ENCODE peak calls at places on chromosomes 11 and 22, in seven cellular contexts. M is GM23248, Q is MM.1S, S is OCI-LY7, B is HCT116, R is GM23338, G is PC-3. T is an unnamed sample.
A peak's percentile ranks its signal among the peaks of the same experiment; 100 is the strongest.

GRCh38 chr22:40363059-40363458 is 7.3 kb upstream of the SGSM3 start:
- DNase-seq in S (no peak), R (no peak), Q (no peak), B (no peak), G (no peak), M (peak; percentile 77), T (no peak)

GRCh38 chr22:50694766-50695420 is 22.3 kb downstream of the SHANK3 start:
- DNase-seq in S (no peak), M (no peak), Q (no peak), R (no peak), G (no peak), B (no peak), T (no peak)

GRCh38 chr11:69452589-69452988 is 28.9 kb upstream of the LINC01488 start:
- DNase-seq in M (no peak), Q (no peak), B (no peak), R (no peak), G (no peak), S (no peak), T (no peak)

GRCh38 chr11:47317078-47317828 is 35.2 kb downstream of the MYBPC3 start:
- DNase-seq in Q (no peak), B (no peak), M (no peak), R (no peak), S (no peak), G (no peak), T (no peak)

GRCh38 chr11:75383246-75383645 is 16.1 kb upstream of the RPS3 start:
- DNase-seq in M (no peak), B (no peak), S (no peak), Q (no peak), G (no peak), R (peak; percentile 58), T (no peak)

GRCh38 chr11:125364085-125364822 is 131.8 kb downstream of the FEZ1 start:
- DNase-seq in S (no peak), B (no peak), R (no peak), G (peak; percentile 70), M (peak; percentile 72), Q (peak; percentile 35), T (no peak)

GRCh38 chr11:11265994-11266606 is 87.0 kb downstream of the CSNK2A3 start:
- DNase-seq in S (peak; percentile 74), G (peak; percentile 70), B (peak; percentile 16), R (peak; percentile 75), M (peak; percentile 50), Q (peak; percentile 58), T (peak; percentile 68)

GRCh38 chr11:69010964-69011623 is 2.0 kb downstream of the MRGPRF start:
- DNase-seq in S (peak; percentile 34), G (no peak), M (peak; percentile 94), B (peak; percentile 47), Q (no peak), R (peak; percentile 90), T (peak; percentile 91)

GRCh38 chr11:115918579-115918978 is 414.4 kb upstream of the CADM1 start:
- DNase-seq in G (no peak), Q (no peak), S (no peak), M (no peak), B (no peak), R (no peak), T (no peak)

GRCh38 chr11:75189911-75190310 is 39.0 kb downstream of the SLCO2B1 start:
- DNase-seq in S (no peak), Q (no peak), R (no peak), B (no peak), G (no peak), M (peak; percentile 38), T (no peak)

GRCh38 chr11:12287009-12287373 is 90.4 kb upstream of the PARVA start:
- DNase-seq in R (no peak), S (no peak), Q (no peak), B (peak; percentile 47), M (peak; percentile 95), G (peak; percentile 89), T (peak; percentile 75)

GRCh38 chr11:85795712-85796487 is 15.0 kb downstream of the SYTL2 start:
- DNase-seq in R (no peak), Q (no peak), G (peak; percentile 70), S (no peak), M (no peak), B (no peak), T (no peak)

GRCh38 chr11:61415381-61415780 is 14.4 kb downstream of the CPSF7 start:
- DNase-seq in M (no peak), Q (no peak), B (no peak), R (no peak), S (no peak), G (no peak), T (no peak)

GRCh38 chr11:90204832-90205646 is 17.8 kb downstream of the CHORDC1 start:
- DNase-seq in Q (peak; percentile 57), R (peak; percentile 70), G (peak; percentile 75), M (peak; percentile 69), S (peak; percentile 64), B (peak; percentile 39), T (peak; percentile 58)

GRCh38 chr11:67420147-67420645 is 4.7 kb downstream of the CARNS1 start:
- DNase-seq in M (no peak), Q (no peak), G (no peak), S (no peak), B (no peak), R (no peak), T (no peak)

GRCh38 chr11:58254936-58255335 is 13.1 kb downstream of the OR10W1 start:
- DNase-seq in R (no peak), M (peak; percentile 24), S (no peak), G (no peak), B (no peak), Q (no peak), T (no peak)

GRCh38 chr22:45201678-45202332 is 38.1 kb downstream of the NUP50 start:
- DNase-seq in G (peak; percentile 89), R (no peak), M (no peak), B (no peak), Q (no peak), S (no peak), T (no peak)

DNA sequence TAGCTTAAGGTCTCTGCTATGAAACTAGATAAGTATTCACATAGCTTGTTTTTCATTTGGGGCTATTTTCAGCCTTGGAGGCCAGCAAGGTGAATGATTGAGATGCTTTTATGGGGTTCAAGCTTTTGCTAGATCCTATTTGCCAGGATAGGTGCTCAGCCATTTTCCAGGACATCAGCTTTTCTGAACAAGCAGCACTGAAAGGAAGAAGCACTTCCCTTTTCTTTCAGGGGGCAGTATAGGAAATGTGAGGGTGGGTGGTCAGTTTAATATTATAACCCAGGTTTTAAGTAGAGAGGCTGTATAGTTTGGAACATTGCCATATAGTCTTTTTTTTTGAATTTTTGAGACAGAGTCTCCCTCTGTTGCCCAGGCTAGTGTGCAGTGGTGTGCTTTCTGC is 32.7 kb downstream of the STIM1 start:
- DNase-seq in S (no peak), R (no peak), M (no peak), Q (no peak), G (no peak), B (no peak), T (no peak)
- H3K4me1 ChIP-seq in S (peaks cover 52% of the 10 kb centered on the region), R (no peaks in the 10 kb centered on the region), M (no peaks in the 10 kb centered on the region), Q (peaks cover 3% of the 10 kb centered on the region), G (peaks cover 10% of the 10 kb centered on the region), B (peaks cover 12% of the 10 kb centered on the region), T (no peaks in the 10 kb centered on the region)

DNA sequence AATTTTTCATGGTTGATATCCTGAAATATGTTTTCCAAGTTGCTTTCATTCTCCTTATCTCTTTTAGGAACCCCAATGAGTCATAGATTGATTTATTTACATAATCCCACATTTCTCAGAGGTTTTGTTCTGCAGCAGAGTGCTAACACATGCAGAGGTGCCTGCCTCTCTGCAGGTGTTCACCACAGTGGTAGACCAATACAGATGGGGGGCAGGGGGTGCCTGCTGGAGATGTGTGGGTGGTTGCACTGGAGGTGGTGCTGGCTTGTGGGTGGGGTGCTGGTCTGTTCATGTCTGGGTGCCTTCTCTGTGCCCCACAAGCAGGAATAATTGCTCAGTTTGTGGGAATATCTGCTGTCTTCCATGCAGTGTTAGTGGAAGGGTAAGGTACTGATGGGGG is 131.1 kb downstream of the JRKL start:
- DNase-seq in M (no peak), R (no peak), G (no peak), Q (no peak), B (no peak), S (no peak), T (no peak)
- TF ChIP-seq EZH2phosphoT487 in M (no peak), R (no peak), G (no peak), Q (no peak), B (no peak), S (no peak), T (no peak)

DNA sequence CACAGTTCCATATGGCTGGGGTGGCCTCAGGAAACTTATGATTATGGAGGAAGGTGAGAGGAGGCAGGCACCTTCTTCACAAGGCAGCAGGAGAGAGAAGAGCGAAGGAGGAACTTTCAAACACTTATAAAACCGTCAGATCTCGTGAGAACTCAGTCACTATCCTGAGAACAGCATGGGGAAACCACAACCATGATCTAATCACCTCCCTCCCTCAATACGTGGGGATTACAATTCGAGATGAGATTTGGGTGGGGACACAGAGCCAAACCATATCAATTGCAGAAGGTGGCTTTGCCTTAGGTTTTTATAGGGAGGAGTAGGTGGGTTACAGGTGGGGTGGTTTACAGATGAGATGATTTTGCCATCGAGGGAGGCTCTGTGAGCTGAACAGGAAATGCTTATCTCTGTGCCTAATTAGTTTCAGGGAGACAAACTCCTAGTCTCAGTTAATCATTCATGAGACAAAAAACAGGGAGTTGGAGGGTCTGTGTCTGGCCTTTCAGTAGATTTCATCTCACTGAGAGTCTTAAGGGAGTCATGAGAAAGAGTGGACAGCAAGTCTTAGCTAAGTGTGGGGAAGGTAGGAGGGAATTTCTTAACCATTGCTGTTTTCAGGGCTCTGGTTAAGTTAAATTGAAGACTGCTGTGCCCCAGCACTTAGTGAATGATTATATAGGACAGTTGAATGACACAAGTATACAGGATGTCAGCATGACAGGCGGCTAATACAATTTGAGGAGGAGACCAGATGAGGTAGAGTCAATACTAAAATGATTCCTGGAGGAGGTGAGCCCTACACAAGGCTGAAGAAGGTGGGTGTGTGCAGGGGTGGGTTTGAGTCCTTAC is 47.7 kb downstream of the CWC15 start:
- DNase-seq in R (no peak), S (no peak), M (peak; percentile 18), Q (no peak), G (no peak), B (no peak), T (no peak)
- H3K4me1 ChIP-seq in R (no peaks in the 10 kb centered on the region), S (peaks cover 12% of the 10 kb centered on the region), M (peaks cover 34% of the 10 kb centered on the region), Q (no peaks in the 10 kb centered on the region), G (no peaks in the 10 kb centered on the region), B (peaks cover 17% of the 10 kb centered on the region), T (peaks cover 28% of the 10 kb centered on the region)

GRCh38 chr11:91970604-91971003 is 254.0 kb upstream of the FAT3 start:
- DNase-seq in M (no peak), Q (no peak), G (no peak), S (no peak), B (no peak), R (no peak), T (no peak)

GRCh38 chr11:91960770-91961169 is 263.8 kb upstream of the FAT3 start:
- DNase-seq in S (no peak), B (no peak), R (no peak), Q (no peak), G (no peak), M (no peak), T (no peak)

GRCh38 chr11:91967018-91967715 is 257.5 kb upstream of the FAT3 start:
- DNase-seq in M (no peak), R (no peak), B (no peak), G (no peak), Q (no peak), S (no peak), T (no peak)

DNA sequence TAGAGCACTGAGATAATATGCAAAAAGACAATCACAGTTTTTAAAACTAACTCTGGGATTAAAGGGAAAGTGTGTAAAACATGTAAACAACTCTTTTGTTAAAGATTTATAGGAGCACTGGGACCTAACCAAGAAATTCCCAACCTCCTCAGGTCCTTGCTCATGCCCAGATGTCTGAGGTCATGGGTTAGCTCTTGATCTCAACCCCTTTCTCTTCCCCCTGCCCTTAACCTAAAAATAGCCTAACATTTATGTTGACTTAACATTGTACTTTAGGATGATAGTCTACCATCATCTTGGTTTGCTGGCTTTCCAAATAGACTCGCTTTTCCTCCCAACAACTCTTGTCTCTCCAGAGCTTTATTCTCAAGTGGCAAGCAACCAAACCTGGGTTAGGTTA is 258.2 kb upstream of the FAT3 start:
- DNase-seq in M (no peak), S (no peak), G (no peak), Q (no peak), B (no peak), R (no peak), T (no peak)
- TF ChIP-seq EZH2phosphoT487 in M (no peak), S (no peak), G (no peak), Q (no peak), B (no peak), R (no peak), T (no peak)